ENCODE peak calls at places on chromosomes 12 and 14, in nine cellular contexts. F is hepatocyte, K is GM23338, H is SK-N-SH, J is HCT116, G is neural progenitor cell, D is PC-3, R is GM23248, S is OCI-LY7. W is an unnamed sample.

GRCh38 chr12:78555802-78556201 is 308.8 kb upstream of the SYT1 start:
- DNase-seq in H (no peak), K (no peak), G (no peak), F (no peak), J (no peak), R (peak; percentile 7), D (no peak), S (no peak), W (no peak)

GRCh38 chr12:3304436-3305135 is 186.4 kb upstream of the PRMT8 start:
- DNase-seq in J (peak; percentile 60), K (no peak), F (peak; percentile 73), G (no peak), S (no peak), D (peak; percentile 93), H (no peak), R (peak; percentile 96), W (no peak)

GRCh38 chr14:22521449-22522239 is 67.4 kb downstream of the DAD1 start:
- DNase-seq in H (no peak), J (no peak), D (no peak), F (no peak), K (no peak), S (no peak), R (no peak), G (no peak), W (no peak)

GRCh38 chr14:31270196-31270772 is 62.7 kb upstream of the HECTD1 start:
- DNase-seq in D (no peak), S (peak; percentile 37), R (peak; percentile 31), J (no peak), H (no peak), G (peak; percentile 44), K (peak; percentile 65), F (peak; percentile 33), W (peak; percentile 10)

GRCh38 chr12:96501139-96501741 is 11.9 kb downstream of the CFAP54 start:
- DNase-seq in G (no peak), H (peak; percentile 15), F (peak; percentile 19), S (peak; percentile 66), J (peak; percentile 70), D (peak; percentile 85), K (peak; percentile 45), R (peak; percentile 78), W (peak; percentile 85)

GRCh38 chr12:42161529-42161928 is 16.9 kb upstream of the GXYLT1 start:
- DNase-seq in F (no peak), D (no peak), K (no peak), S (no peak), J (no peak), G (no peak), H (no peak), R (no peak), W (no peak)

GRCh38 chr12:80045594-80045993 is 53.7 kb upstream of the OTOGL start:
- DNase-seq in D (peak; percentile 90), J (no peak), G (no peak), F (no peak), R (peak; percentile 89), S (no peak), K (no peak), H (no peak), W (no peak)

GRCh38 chr12:131917139-131917710 is 11.9 kb upstream of the PUS1 start:
- DNase-seq in R (no peak), H (no peak), D (no peak), J (no peak), F (peak; percentile 60), G (no peak), K (no peak), S (no peak), W (no peak)

GRCh38 chr12:91627225-91627624 is 444.6 kb upstream of the DCN start:
- DNase-seq in R (no peak), G (no peak), S (no peak), D (no peak), K (no peak), H (no peak), J (no peak), F (no peak), W (no peak)

GRCh38 chr14:33714527-33715222 is 236.2 kb downstream of the EGLN3 start:
- DNase-seq in J (no peak), F (no peak), D (peak; percentile 43), S (no peak), H (peak; percentile 33), K (no peak), G (no peak), R (peak; percentile 53), W (no peak)

GRCh38 chr14:65594882-65595237 is 182.3 kb downstream of the FUT8 start:
- DNase-seq in D (no peak), J (no peak), G (no peak), H (no peak), R (no peak), S (no peak), F (no peak), K (no peak), W (no peak)

GRCh38 chr12:8687846-8688601 is 9.8 kb upstream of the RIMKLB start:
- DNase-seq in K (peak; percentile 56), G (peak; percentile 26), H (peak; percentile 77), D (peak; percentile 11), R (peak; percentile 81), S (peak; percentile 74), F (peak; percentile 81), J (peak; percentile 27), W (no peak)

DNA sequence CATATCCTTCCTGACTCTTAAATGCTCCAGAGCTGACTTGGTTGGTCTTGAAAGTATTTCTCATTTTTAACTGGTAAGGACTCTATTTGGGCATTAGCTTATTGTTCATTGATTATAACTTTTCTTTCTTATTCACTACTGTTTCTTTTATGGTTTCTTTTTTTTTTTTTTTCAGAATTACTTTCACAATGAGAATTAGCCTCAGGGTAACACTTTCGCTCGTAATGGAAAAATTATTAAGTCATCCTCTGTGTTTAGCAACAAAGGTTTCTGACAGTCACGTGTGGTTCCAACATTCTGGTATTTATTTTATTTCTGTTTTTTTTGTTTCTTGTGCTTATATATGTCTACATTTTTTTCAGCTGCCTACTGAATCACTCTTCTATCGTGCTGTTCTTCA is 80.0 kb downstream of the METTL25 start:
- DNase-seq in K (no peak), D (no peak), G (no peak), F (no peak), J (no peak), S (no peak), R (no peak), H (no peak), W (no peak)
- TF ChIP-seq EZH2phosphoT487 in K (no peak), D (no peak), G (no peak), F (no peak), J (no peak), S (no peak), R (no peak), H (no peak), W (no peak)

DNA sequence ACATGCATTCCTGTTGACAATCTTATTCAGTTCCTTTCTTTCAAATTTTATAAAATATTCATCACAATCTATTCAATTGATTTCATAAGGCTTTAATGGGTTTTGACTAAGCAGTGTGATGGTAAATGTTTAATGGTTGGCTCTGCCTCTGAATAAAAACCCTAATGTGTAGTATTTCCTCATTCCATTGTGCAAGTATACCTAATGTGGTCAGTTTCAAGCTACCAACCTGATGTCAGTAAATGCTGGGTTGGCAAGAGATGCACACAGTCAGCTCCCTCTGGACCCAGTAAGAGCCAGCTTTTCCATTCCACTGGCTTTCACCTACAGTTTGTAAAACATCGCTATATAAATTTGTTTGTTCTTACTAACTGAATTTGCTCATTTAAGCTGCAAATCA is 53.9 kb downstream of the METTL25 start:
- DNase-seq in F (no peak), J (no peak), R (no peak), K (no peak), S (no peak), D (peak; percentile 51), G (no peak), H (no peak), W (no peak)
- TF ChIP-seq EZH2phosphoT487 in F (no peak), J (no peak), R (no peak), K (no peak), S (no peak), D (no peak), G (no peak), H (no peak), W (no peak)

GRCh38 chr14:101177301-101178055 is 274.0 kb upstream of the RTL1 start:
- DNase-seq in J (no peak), F (no peak), S (no peak), K (no peak), H (peak; percentile 21), G (no peak), R (no peak), D (no peak), W (no peak)
- TF ChIP-seq EZH2phosphoT487 in J (no peak), F (no peak), S (no peak), K (no peak), H (no peak), G (no peak), R (no peak), D (no peak), W (no peak)

GRCh38 chr12:51322452-51322851 is 1.5 kb downstream of the BIN2 start:
- DNase-seq in H (no peak), D (no peak), F (no peak), S (no peak), G (no peak), R (no peak), J (no peak), K (no peak), W (peak; percentile 58)
- TF ChIP-seq EZH2phosphoT487 in H (no peak), D (no peak), F (no peak), S (no peak), G (no peak), R (no peak), J (no peak), K (no peak), W (no peak)

DNA sequence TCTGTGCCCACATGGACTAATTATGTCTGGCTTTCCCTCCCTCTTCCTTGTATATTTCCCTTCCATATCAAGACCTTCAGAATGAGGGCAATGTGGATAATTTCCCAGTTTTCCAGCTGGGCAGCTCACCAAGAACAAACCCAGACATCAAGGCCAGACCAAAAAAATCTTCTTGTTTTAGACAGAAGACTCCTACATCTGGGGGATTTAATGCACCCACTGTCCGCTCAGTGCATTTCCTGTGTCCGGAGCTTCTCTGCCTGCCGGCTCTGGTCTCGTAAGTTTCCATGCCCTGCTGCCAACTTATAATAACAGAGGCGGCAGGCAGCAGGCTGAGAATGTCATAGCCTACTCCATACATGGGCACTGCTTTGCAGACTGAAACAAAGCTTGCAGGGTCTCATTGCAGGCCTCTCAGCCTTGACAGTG is 207.2 kb upstream of the BCL2L14 start:
- DNase-seq in S (no peak), H (peak; percentile 54), F (peak; percentile 19), R (peak; percentile 78), G (no peak), D (no peak), K (no peak), J (no peak), W (no peak)
- TF ChIP-seq EZH2phosphoT487 in S (no peak), H (no peak), F (no peak), R (no peak), G (no peak), D (no peak), K (no peak), J (no peak), W (no peak)